ENCODE peak calls at places on chromosomes 12 and 14, in six cellular contexts. L is aorta; J is CD4-positive, CD25-positive, alpha-beta regulatory T cell; O is breast epithelium; C is left ventricle myocardium inferior; K is upper lobe of right lung. W is an unnamed sample. For H3K36me3, the result is how much of the 10 kb centered on the place peaks cover.

GRCh38 chr12:127944211-127944899 is 322.6 kb upstream of the TMEM132C start:
- DNase-seq in L (no peak), J (no peak), O (no peak), C (no peak), K (no peak), W (no peak)

GRCh38 chr12:50772470-50772869 is 8.6 kb downstream of the ATF1 start:
- DNase-seq in L (no peak), J (no peak), O (no peak), C (no peak), K (no peak), W (no peak)

GRCh38 chr12:117069926-117070900 is 29.0 kb downstream of the TESC start:
- DNase-seq in L (peak), J (no peak), O (no peak), C (no peak), K (no peak), W (no peak)

GRCh38 chr14:36582874-36583241 is 444 bp upstream of the NKX2-8 start:
- DNase-seq in L (no peak), J (no peak), O (no peak), C (no peak), K (no peak), W (no peak)

GRCh38 chr14:105092124-105092911 is 27.1 kb upstream of the GPR132 start:
- DNase-seq in L (peak), J (no peak), O (peak), C (no peak), K (peak), W (peak)

GRCh38 chr12:114168061-114168460 is 201.9 kb upstream of the RBM19 start:
- DNase-seq in L (no peak), J (no peak), O (no peak), C (no peak), K (no peak), W (no peak)

GRCh38 chr12:92898755-92899154 is 30.3 kb downstream of the EEA1 start:
- DNase-seq in L (no peak), J (no peak), O (no peak), C (no peak), K (no peak), W (no peak)

GRCh38 chr12:56900583-56900982 is 33.6 kb downstream of the SDR9C7 start:
- DNase-seq in L (no peak), J (no peak), O (no peak), C (no peak), K (no peak), W (no peak)

GRCh38 chr12:103538397-103538796 is 42.6 kb upstream of the C12orf42 start:
- DNase-seq in L (no peak), J (no peak), O (no peak), C (no peak), K (no peak), W (no peak)

GRCh38 chr12:107491856-107492255 is 193.7 kb upstream of the PWP1 start:
- DNase-seq in L (no peak), J (no peak), O (no peak), C (no peak), K (no peak), W (no peak)

GRCh38 chr12:55822228-55822627 is 4.4 kb downstream of the ORMDL2 start:
- DNase-seq in L (no peak), J (no peak), O (no peak), C (no peak), K (no peak), W (no peak)

GRCh38 chr12:54277823-54278276 is 2.1 kb downstream of the CBX5 start:
- DNase-seq in L (no peak), J (no peak), O (no peak), C (no peak), K (no peak), W (no peak)

GRCh38 chr12:42641231-42641630 is 51.7 kb upstream of the PRICKLE1 start:
- DNase-seq in L (no peak), J (no peak), O (no peak), C (no peak), K (no peak), W (no peak)

GRCh38 chr14:100345711-100346110 is 22.6 kb downstream of the SLC25A47 start:
- DNase-seq in L (no peak), J (no peak), O (no peak), C (no peak), K (no peak), W (peak)

GRCh38 chr14:98252819-98253218 is 1019.2 kb downstream of the BCL11B start:
- DNase-seq in L (no peak), J (no peak), O (no peak), C (no peak), K (no peak), W (no peak)

GRCh38 chr12:2126676-2127406 is 74.1 kb downstream of the CACNA1C start:
- DNase-seq in L (no peak), J (no peak), O (no peak), C (no peak), K (no peak), W (no peak)

GRCh38 chr14:52354257-52354656 is 40.1 kb downstream of the PTGER2 start:
- DNase-seq in L (no peak), J (no peak), O (no peak), C (no peak), K (no peak), W (no peak)

GRCh38 chr12:111271674-111272418 is 97.0 kb downstream of the PHETA1 start:
- DNase-seq in L (no peak), J (peak), O (no peak), C (no peak), K (no peak), W (no peak)

GRCh38 chr14:98950356-98950895 is 321.6 kb downstream of the BCL11B start:
- DNase-seq in L (no peak), J (no peak), O (no peak), C (no peak), K (no peak), W (no peak)

GRCh38 chr14:101713641-101714349 is 47.7 kb upstream of the PPP2R5C start:
- DNase-seq in L (no peak), J (no peak), O (no peak), C (no peak), K (no peak), W (peak)

GRCh38 chr12:1911598-1912575 is 6.6 kb downstream of the CACNA2D4 start:
- DNase-seq in L (no peak), J (no peak), O (no peak), C (no peak), K (no peak), W (no peak)

GRCh38 chr14:57136669-57137068 is 132.0 kb downstream of the EXOC5 start:
- DNase-seq in L (no peak), J (no peak), O (no peak), C (peak), K (no peak), W (no peak)

GRCh38 chr12:15966426-15966825 is 55.3 kb downstream of the DERA start:
- DNase-seq in L (no peak), J (no peak), O (no peak), C (no peak), K (no peak), W (no peak)

GRCh38 chr14:26917086-26917485 is 319.3 kb upstream of the NOVA1 start:
- DNase-seq in L (no peak), J (no peak), O (no peak), C (no peak), K (no peak), W (no peak)

GRCh38 chr14:52244997-52245396 is 22.5 kb upstream of the PTGDR start:
- DNase-seq in L (no peak), J (no peak), O (no peak), C (no peak), K (no peak), W (no peak)

GRCh38 chr12:56836317-56836716 is 73.2 kb downstream of the HSD17B6 start:
- DNase-seq in L (no peak), J (no peak), O (peak), C (peak), K (no peak), W (peak)

GRCh38 chr12:83121886-83122622 is 435.3 kb downstream of the TMTC2 start:
- DNase-seq in L (no peak), J (no peak), O (no peak), C (no peak), K (no peak), W (no peak)

GRCh38 chr14:104143521-104144452 is 5.4 kb downstream of the KIF26A start:
- DNase-seq in L (no peak), J (no peak), O (no peak), C (no peak), K (peak), W (no peak)

GRCh38 chr14:26905219-26905618 is 307.4 kb upstream of the NOVA1 start:
- DNase-seq in L (no peak), J (no peak), O (no peak), C (no peak), K (no peak), W (no peak)

GRCh38 chr12:131853832-131854797 is 25.9 kb downstream of the MMP17 start:
- DNase-seq in L (peak), J (no peak), O (no peak), C (no peak), K (no peak), W (no peak)

GRCh38 chr12:18373176-18373575 is 111.9 kb downstream of the PIK3C2G start:
- DNase-seq in L (no peak), J (no peak), O (no peak), C (no peak), K (no peak), W (no peak)

GRCh38 chr12:119729871-119730270 is 61.9 kb downstream of the PRKAB1 start:
- DNase-seq in L (no peak), J (no peak), O (no peak), C (no peak), K (no peak), W (peak)
- H3K4me3 ChIP-seq in L (no peak), J (no peak), O (no peak), C (no peak), K (no peak), W (no peak)

GRCh38 chr14:55028476-55028875 is 1.4 kb downstream of the SOCS4 start:
- DNase-seq in L (no peak), J (no peak), O (no peak), C (no peak), K (no peak), W (no peak)
- H3K27ac ChIP-seq in L (no peak), J (no peak), O (no peak), C (no peak), K (no peak), W (no peak)

DNA sequence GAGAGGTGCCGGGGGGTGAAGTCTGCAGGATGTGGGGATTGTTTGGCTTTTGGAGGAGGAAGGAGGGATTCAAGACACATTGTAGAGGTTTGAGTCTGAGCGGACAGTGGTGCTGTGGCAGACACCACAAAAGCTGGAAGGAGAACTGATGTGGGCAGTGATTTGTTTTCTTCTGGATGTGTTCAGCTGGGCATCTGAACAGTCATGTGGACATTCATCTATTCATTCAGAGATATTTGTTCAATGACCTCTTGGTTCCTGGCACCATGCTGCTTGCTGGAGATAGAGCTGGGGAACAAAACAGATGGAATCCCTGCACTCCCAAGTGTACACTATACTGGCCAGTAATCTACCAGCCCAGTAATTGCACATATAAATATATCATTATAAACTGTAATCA is 64.0 kb downstream of the PTPN11 start:
- DNase-seq in L (no peak), J (no peak), O (no peak), C (no peak), K (no peak), W (no peak)
- H3K36me3 ChIP-seq in L (under half), J (half or more), O (under half), C (half or more), K (half or more), W (half or more)

DNA sequence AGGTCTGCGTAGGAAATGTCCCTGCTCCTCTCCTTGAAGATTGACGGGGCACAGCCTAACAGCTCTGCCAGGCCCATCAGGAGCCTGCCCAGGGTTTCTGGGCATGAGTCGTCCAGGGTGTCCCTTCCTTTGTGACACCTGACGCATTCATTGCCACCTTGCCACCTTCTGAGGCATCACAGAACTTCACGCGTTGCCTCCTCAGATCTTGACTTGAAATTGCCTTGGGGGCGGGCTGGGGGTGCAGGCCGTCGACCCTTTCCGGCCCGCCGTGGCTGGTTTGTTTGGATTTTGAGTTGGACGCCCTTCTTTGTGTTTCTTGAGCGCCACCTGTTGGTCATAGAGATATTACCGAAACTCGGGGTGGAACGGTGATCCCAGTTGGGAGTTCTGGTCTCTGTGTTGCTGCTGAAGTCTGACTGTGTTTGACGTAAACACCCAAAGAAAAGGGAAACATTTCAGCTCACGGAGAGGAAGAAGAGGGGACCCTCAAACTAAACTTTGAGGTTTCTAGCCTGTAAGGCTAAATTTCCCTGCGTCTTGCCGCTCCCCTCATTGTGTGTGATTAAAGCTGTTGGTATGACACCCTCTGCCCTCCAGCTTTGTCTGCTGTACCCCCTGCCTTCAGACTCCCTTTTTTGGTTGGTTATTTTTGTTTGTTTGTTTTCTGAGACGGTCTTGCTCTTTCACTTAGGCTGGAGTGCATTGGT is 44.6 kb downstream of the MLXIP start:
- DNase-seq in L (peak), J (peak), O (peak), C (peak), K (no peak), W (peak)
- H3K4me3 ChIP-seq in L (no peak), J (no peak), O (no peak), C (no peak), K (no peak), W (no peak)

GRCh38 chr14:32011225-32011624 is 65.9 kb upstream of the ARHGAP5 start:
- DNase-seq in L (no peak), J (no peak), O (no peak), C (no peak), K (no peak), W (no peak)
- H3K27ac ChIP-seq in L (no peak), J (no peak), O (no peak), C (peak), K (no peak), W (no peak)

DNA sequence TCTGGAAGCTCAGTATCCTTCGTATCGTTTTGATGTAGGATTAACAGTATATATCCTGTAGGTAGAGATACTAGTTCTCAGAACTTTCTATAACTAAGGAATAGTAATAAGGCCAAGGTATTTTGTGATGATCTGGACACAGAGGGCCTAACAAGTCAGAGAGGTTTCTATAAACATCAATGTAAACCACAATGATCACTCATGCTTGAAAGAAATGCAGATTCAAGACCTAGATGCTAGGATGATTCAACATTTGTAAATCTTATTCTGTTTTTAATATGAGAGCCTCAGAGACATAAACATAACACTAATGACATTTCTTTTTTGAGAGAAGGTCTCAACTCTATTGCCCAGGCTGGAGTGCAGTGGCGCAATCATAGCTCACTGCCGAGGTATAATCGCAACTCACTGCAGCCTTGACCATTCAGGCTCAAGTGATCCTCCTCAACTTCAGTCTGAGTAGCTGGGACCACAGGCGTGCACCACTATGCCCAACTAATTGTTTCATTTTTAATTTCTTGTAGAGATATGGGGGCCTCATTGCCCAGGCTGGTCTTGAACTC is 16.2 kb downstream of the SUPT16H start:
- DNase-seq in L (no peak), J (no peak), O (no peak), C (no peak), K (no peak), W (no peak)
- H3K36me3 ChIP-seq in L (under half), J (half or more), O (under half), C (half or more), K (half or more), W (half or more)

GRCh38 chr14:62077676-62078261 is 315.5 kb downstream of the SNAPC1 start:
- DNase-seq in L (no peak), J (peak), O (no peak), C (no peak), K (no peak), W (no peak)

GRCh38 chr14:62079035-62079434 is 316.8 kb downstream of the SNAPC1 start:
- DNase-seq in L (no peak), J (no peak), O (no peak), C (no peak), K (no peak), W (no peak)

GRCh38 chr14:62076368-62076767 is 314.1 kb downstream of the SNAPC1 start:
- DNase-seq in L (no peak), J (no peak), O (no peak), C (no peak), K (no peak), W (no peak)

GRCh38 chr14:62081012-62081612 is 318.9 kb downstream of the SNAPC1 start:
- DNase-seq in L (no peak), J (no peak), O (no peak), C (no peak), K (no peak), W (no peak)

GRCh38 chr14:62076825-62077660 is 314.8 kb downstream of the SNAPC1 start:
- DNase-seq in L (no peak), J (no peak), O (no peak), C (no peak), K (no peak), W (no peak)
- H3K4me3 ChIP-seq in L (no peak), J (no peak), O (no peak), C (no peak), K (no peak), W (no peak)

W was measured in adrenal gland.